ENCODE peak calls at places on chromosomes 6 and 20, in seven cellular contexts. A is aorta, X is PC-3, G is heart right ventricle, W is thoracic aorta, U is heart left ventricle, Y is hepatocyte. D is an unnamed sample. For H3K36me3 and H3K9me3, the result is how much of the 10 kb centered on the place peaks cover.

GRCh38 chr6:4677011-4677750 is 99.0 kb upstream of the CDYL start:
- DNase-seq in A (no peak), X (no peak), G (no peak), W (no peak), U (no peak), Y (no peak), D (no peak)

GRCh38 chr6:35977308-35977707 is 47.1 kb downstream of the SLC26A8 start:
- DNase-seq in A (no peak), X (no peak), G (no peak), W (no peak), U (peak), Y (no peak), D (no peak)

GRCh38 chr20:52945268-52945667 is 26.9 kb upstream of the TSHZ2 start:
- DNase-seq in A (no peak), X (no peak), G (no peak), W (no peak), U (no peak), Y (no peak), D (no peak)

GRCh38 chr6:24927985-24928735 is 7.6 kb downstream of the RIPOR2 start:
- DNase-seq in A (no peak), X (peak), G (no peak), W (no peak), U (no peak), Y (no peak), D (no peak)

GRCh38 chr6:33692760-33693158 is 18.7 kb downstream of the UQCC2 start:
- DNase-seq in A (peak), X (no peak), G (peak), W (no peak), U (peak), Y (no peak), D (peak)

GRCh38 chr20:36147707-36148106 is 6.8 kb upstream of the EPB41L1 start:
- DNase-seq in A (peak), X (no peak), G (no peak), W (no peak), U (no peak), Y (peak), D (no peak)

GRCh38 chr6:111620168-111620567 is 14.5 kb upstream of the TRAF3IP2 start:
- DNase-seq in A (no peak), X (no peak), G (no peak), W (no peak), U (no peak), Y (no peak), D (no peak)

GRCh38 chr6:39411465-39411864 is 89.0 kb upstream of the KCNK16 start:
- DNase-seq in A (no peak), X (peak), G (no peak), W (no peak), U (no peak), Y (no peak), D (no peak)

GRCh38 chr6:81362246-81362645 is 390.2 kb downstream of the TENT5A start:
- DNase-seq in A (no peak), X (peak), G (no peak), W (no peak), U (no peak), Y (no peak), D (no peak)

GRCh38 chr6:51854876-51855275 is 232.5 kb downstream of the PKHD1 start:
- DNase-seq in A (no peak), X (no peak), G (no peak), W (no peak), U (no peak), Y (no peak), D (no peak)

GRCh38 chr6:167828325-167828956 is 1.7 kb downstream of the AFDN start:
- DNase-seq in A (no peak), X (peak), G (no peak), W (no peak), U (no peak), Y (no peak), D (no peak)

DNA sequence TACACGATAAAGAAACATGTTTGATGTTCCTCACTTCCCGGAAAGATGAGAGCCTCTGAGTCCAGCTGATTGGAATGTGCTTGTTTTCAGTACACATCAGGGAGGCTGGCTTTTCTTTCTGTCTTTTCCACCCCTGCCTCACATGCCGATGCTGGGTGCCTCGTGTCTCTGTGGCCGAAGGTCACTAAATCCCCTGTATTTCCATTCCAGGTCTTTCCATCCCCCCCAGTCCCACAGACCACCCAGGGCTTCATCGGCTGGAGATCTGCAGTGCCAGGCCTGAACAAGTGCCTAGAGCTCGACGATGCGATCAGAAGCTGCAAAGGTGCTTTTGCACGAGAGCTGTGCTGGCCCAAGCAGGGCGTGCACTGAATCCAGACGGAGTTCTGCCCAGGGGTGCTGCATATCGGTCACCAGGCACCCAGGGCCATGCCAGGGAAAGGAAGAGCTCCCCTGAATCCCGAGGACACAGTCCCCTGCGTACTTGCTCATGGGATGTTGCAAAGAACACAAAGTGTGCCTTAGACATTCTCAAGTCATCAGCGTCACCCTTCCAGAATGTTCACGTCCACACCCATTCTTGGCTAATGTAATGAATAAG is 67.9 kb downstream of the ANKRD60 start:
- DNase-seq in A (no peak), X (peak), G (no peak), W (no peak), U (no peak), Y (no peak), D (no peak)
- H3K36me3 ChIP-seq in A (under half), X (under half), G (under half), W (under half), U (under half), Y (under half), D (under half)

GRCh38 chr6:137256350-137257128 is 37.4 kb upstream of the IFNGR1 start:
- DNase-seq in A (no peak), X (peak), G (no peak), W (no peak), U (no peak), Y (no peak), D (no peak)

GRCh38 chr6:137258170-137258569 is 39.0 kb upstream of the IFNGR1 start:
- DNase-seq in A (no peak), X (no peak), G (no peak), W (no peak), U (no peak), Y (no peak), D (no peak)

GRCh38 chr6:137259349-137259748 is 40.2 kb upstream of the IFNGR1 start:
- DNase-seq in A (no peak), X (peak), G (no peak), W (no peak), U (no peak), Y (no peak), D (no peak)

GRCh38 chr6:137261393-137262154 is 42.4 kb upstream of the IFNGR1 start:
- DNase-seq in A (no peak), X (peak), G (no peak), W (no peak), U (no peak), Y (peak), D (no peak)

GRCh38 chr6:137260205-137260604 is 41.0 kb upstream of the IFNGR1 start:
- DNase-seq in A (no peak), X (no peak), G (no peak), W (no peak), U (no peak), Y (no peak), D (no peak)
- H3K9me3 ChIP-seq in A (under half), X (under half), G (under half), W (under half), U (under half), Y (under half), D (under half)

GRCh38 chr6:146874278-146875018 is 275.7 kb downstream of the ADGB start:
- DNase-seq in A (no peak), X (no peak), G (no peak), W (no peak), U (no peak), Y (no peak), D (no peak)
- H3K36me3 ChIP-seq in A (under half), X (under half), G (under half), W (under half), U (under half), Y (under half), D (under half)

GRCh38 chr6:379367-380181 is 12.0 kb upstream of the IRF4 start:
- DNase-seq in A (no peak), X (no peak), G (no peak), W (no peak), U (no peak), Y (no peak), D (no peak)

GRCh38 chr6:378958-379366 is 12.6 kb upstream of the IRF4 start:
- DNase-seq in A (no peak), X (no peak), G (no peak), W (no peak), U (no peak), Y (no peak), D (no peak)

GRCh38 chr6:380234-381218 is 11.0 kb upstream of the IRF4 start:
- DNase-seq in A (no peak), X (no peak), G (no peak), W (no peak), U (no peak), Y (no peak), D (no peak)

GRCh38 chr6:382883-383420 is 8.6 kb upstream of the IRF4 start:
- DNase-seq in A (no peak), X (no peak), G (no peak), W (no peak), U (no peak), Y (no peak), D (no peak)

GRCh38 chr6:381742-382461 is 9.7 kb upstream of the IRF4 start:
- DNase-seq in A (no peak), X (no peak), G (no peak), W (no peak), U (no peak), Y (no peak), D (no peak)
- H3K9me3 ChIP-seq in A (under half), X (under half), G (under half), W (under half), U (under half), Y (under half), D (under half)

DNA sequence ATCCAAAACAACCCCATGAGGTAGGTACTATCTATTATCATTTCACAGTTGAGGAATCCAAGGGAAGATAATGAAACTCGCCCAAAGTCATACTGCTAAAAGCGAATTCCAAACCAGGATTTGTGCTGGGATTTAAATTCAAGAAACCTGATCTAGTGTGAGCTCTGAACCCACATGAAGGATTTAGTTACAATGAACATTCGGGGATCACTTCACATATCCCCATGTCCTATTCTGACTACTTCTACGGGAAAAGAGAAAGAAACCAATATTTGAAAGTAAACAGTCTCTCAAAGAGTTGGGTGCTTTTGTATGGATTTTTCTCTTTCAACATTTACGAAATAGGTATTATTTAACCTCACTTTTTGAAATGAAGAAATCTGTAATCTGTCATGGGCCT is 12.9 kb downstream of the RANBP9 start:
- DNase-seq in A (no peak), X (no peak), G (no peak), W (no peak), U (no peak), Y (no peak), D (no peak)
- H3K36me3 ChIP-seq in A (under half), X (under half), G (under half), W (under half), U (under half), Y (under half), D (under half)

D was measured in CD4-positive, CD25-positive, alpha-beta regulatory T cell.